ENCODE peak calls at places on chromosomes 4 and X, in seven cellular contexts. N, T, O, B, L, R and D are unnamed samples.

GRCh38 chr4:118888666-118889312 is at the start of gene SYNPO2:
- DNase-seq in N (peak; percentile 86), T (peak; percentile 96), O (peak; percentile 93), B (peak; percentile 81), L (peak; percentile 93), R (peak; percentile 30), D (peak; percentile 43)

GRCh38 chr4:80079255-80079923 is 6.4 kb upstream of the ANTXR2 start:
- DNase-seq in N (no peak), T (no peak), O (no peak), B (no peak), L (no peak), R (no peak), D (no peak)

GRCh38 chr4:38163216-38164006 is 203.2 kb downstream of the PTTG2 start:
- DNase-seq in N (no peak), T (no peak), O (no peak), B (no peak), L (no peak), R (no peak), D (no peak)

GRCh38 chr4:110514889-110515479 is 39.0 kb downstream of the ENPEP start:
- DNase-seq in N (no peak), T (peak; percentile 51), O (no peak), B (no peak), L (no peak), R (no peak), D (peak; percentile 61)

GRCh38 chr4:149911371-149911770 is 95.7 kb upstream of the IQCM start:
- DNase-seq in N (no peak), T (no peak), O (no peak), B (no peak), L (no peak), R (no peak), D (no peak)

GRCh38 chr4:1409806-1410425 is 3.7 kb upstream of the NKX1-1 start:
- DNase-seq in N (no peak), T (no peak), O (peak; percentile 54), B (no peak), L (no peak), R (no peak), D (no peak)

GRCh38 chr4:22532117-22532516 is 16.3 kb upstream of the ADGRA3 start:
- DNase-seq in N (no peak), T (no peak), O (no peak), B (peak; percentile 9), L (no peak), R (no peak), D (no peak)

GRCh38 chr4:173420324-173420752 is 21.4 kb upstream of the SCRG1 start:
- DNase-seq in N (no peak), T (peak; percentile 46), O (no peak), B (no peak), L (no peak), R (no peak), D (peak; percentile 32)

GRCh38 chr4:6917445-6918241 is 8.0 kb downstream of the TBC1D14 start:
- DNase-seq in N (peak; percentile 61), T (peak; percentile 34), O (no peak), B (peak; percentile 50), L (peak; percentile 86), R (peak; percentile 47), D (peak; percentile 92)

GRCh38 chr4:112075129-112075753 is 70.0 kb upstream of the FAM241A start:
- DNase-seq in N (no peak), T (peak; percentile 78), O (no peak), B (no peak), L (peak; percentile 72), R (no peak), D (peak; percentile 75)

GRCh38 chr4:103198111-103198765 is at the start of gene CENPE:
- DNase-seq in N (peak; percentile 87), T (peak; percentile 93), O (peak; percentile 90), B (peak; percentile 89), L (peak; percentile 96), R (peak; percentile 95), D (peak; percentile 88)

GRCh38 chr4:118351851-118352827 is 664 bp downstream of the PRSS12 start:
- DNase-seq in N (no peak), T (no peak), O (no peak), B (no peak), L (peak; percentile 84), R (peak; percentile 14), D (peak; percentile 23)

GRCh38 chr4:26059391-26060154 is 145.6 kb downstream of the SMIM20 start:
- DNase-seq in N (no peak), T (no peak), O (no peak), B (no peak), L (no peak), R (no peak), D (no peak)

GRCh38 chr4:71270901-71271300 is 67.9 kb upstream of the SLC4A4 start:
- DNase-seq in N (no peak), T (peak; percentile 62), O (no peak), B (no peak), L (peak; percentile 71), R (no peak), D (peak; percentile 41)

GRCh38 chr4:139556071-139556734 is at the start of gene SETD7:
- DNase-seq in N (peak; percentile 84), T (peak; percentile 86), O (peak; percentile 89), B (peak; percentile 83), L (peak; percentile 93), R (peak; percentile 48), D (peak; percentile 75)

GRCh38 chr4:48162162-48162561 is 28.1 kb upstream of the TXK start:
- DNase-seq in N (no peak), T (peak; percentile 53), O (no peak), B (no peak), L (no peak), R (no peak), D (no peak)

GRCh38 chr4:94939791-94940530 is 182.2 kb downstream of the BMPR1B start:
- DNase-seq in N (no peak), T (no peak), O (no peak), B (no peak), L (no peak), R (no peak), D (peak; percentile 88)

GRCh38 chr4:88526221-88526815 is 2.7 kb upstream of the PYURF start:
- DNase-seq in N (no peak), T (no peak), O (no peak), B (no peak), L (no peak), R (no peak), D (peak; percentile 40)

GRCh38 chr4:77314697-77315096 is 157.7 kb downstream of the CCNG2 start:
- DNase-seq in N (no peak), T (no peak), O (no peak), B (no peak), L (no peak), R (no peak), D (no peak)

GRCh38 chr4:125796138-125796537 is 481.4 kb downstream of the FAT4 start:
- DNase-seq in N (no peak), T (peak; percentile 2), O (no peak), B (no peak), L (no peak), R (no peak), D (no peak)

GRCh38 chrX:24846551-24847170 is 152.9 kb downstream of the POLA1 start:
- DNase-seq in N (no peak), T (peak; percentile 71), O (no peak), B (no peak), L (no peak), R (no peak), D (no peak)

GRCh38 chr4:139015948-139016451 is 419 bp downstream of the NOCT start:
- DNase-seq in N (peak; percentile 30), T (peak; percentile 36), O (no peak), B (peak; percentile 17), L (peak; percentile 73), R (no peak), D (peak; percentile 31)

GRCh38 chrX:2351999-2352995 is 148.5 kb downstream of the DHRSX start:
- DNase-seq in N (no peak), T (peak; percentile 73), O (no peak), B (no peak), L (peak; percentile 55), R (no peak), D (peak; percentile 92)

GRCh38 chr4:8682296-8682695 is 89.7 kb downstream of the CPZ start:
- DNase-seq in N (no peak), T (no peak), O (no peak), B (no peak), L (no peak), R (no peak), D (no peak)

GRCh38 chrX:137749282-137749681 is 183.4 kb downstream of the ZIC3 start:
- DNase-seq in N (no peak), T (no peak), O (no peak), B (no peak), L (peak; percentile 63), R (no peak), D (no peak)

GRCh38 chr4:3831529-3832150 is 65.5 kb downstream of the ADRA2C start:
- DNase-seq in N (no peak), T (no peak), O (no peak), B (no peak), L (no peak), R (no peak), D (no peak)

GRCh38 chrX:132837971-132838370 is 120.5 kb downstream of the HS6ST2 start:
- DNase-seq in N (no peak), T (no peak), O (no peak), B (no peak), L (no peak), R (no peak), D (no peak)

GRCh38 chrX:149818652-149819051 is 36.9 kb downstream of the MAGEA9 start:
- DNase-seq in N (no peak), T (no peak), O (no peak), B (no peak), L (no peak), R (no peak), D (no peak)

GRCh38 chr4:89660851-89661250 is 176.1 kb downstream of the SNCA start:
- DNase-seq in N (no peak), T (peak; percentile 14), O (no peak), B (no peak), L (no peak), R (no peak), D (no peak)

GRCh38 chr4:4853371-4853823 is 6.1 kb upstream of the MSX1 start:
- DNase-seq in N (no peak), T (no peak), O (peak; percentile 62), B (no peak), L (peak; percentile 68), R (no peak), D (no peak)
- H3K27me3 ChIP-seq in N (peaks cover 100% of the 10 kb centered on the region), T (peaks cover 82% of the 10 kb centered on the region), O (peaks cover 91% of the 10 kb centered on the region), B (peaks cover 92% of the 10 kb centered on the region), L (peaks cover 99% of the 10 kb centered on the region), R (no peaks in the 10 kb centered on the region), D (peaks cover 13% of the 10 kb centered on the region)

GRCh38 chr4:186236126-186236525 is 8.8 kb downstream of the KLKB1 start:
- DNase-seq in N (no peak), T (no peak), O (no peak), B (no peak), L (no peak), R (no peak), D (no peak)
- H3K27me3 ChIP-seq in N (no peaks in the 10 kb centered on the region), T (no peaks in the 10 kb centered on the region), O (no peaks in the 10 kb centered on the region), B (no peaks in the 10 kb centered on the region), L (no peaks in the 10 kb centered on the region), R (no peaks in the 10 kb centered on the region), D (no peaks in the 10 kb centered on the region)

GRCh38 chr4:184104419-184105101 is 113.1 kb downstream of the ENPP6 start:
- DNase-seq in N (no peak), T (no peak), O (no peak), B (no peak), L (no peak), R (no peak), D (no peak)
- H3K27me3 ChIP-seq in N (no peaks in the 10 kb centered on the region), T (no peaks in the 10 kb centered on the region), O (no peaks in the 10 kb centered on the region), B (no peaks in the 10 kb centered on the region), L (no peaks in the 10 kb centered on the region), R (no peaks in the 10 kb centered on the region), D (no peaks in the 10 kb centered on the region)

DNA sequence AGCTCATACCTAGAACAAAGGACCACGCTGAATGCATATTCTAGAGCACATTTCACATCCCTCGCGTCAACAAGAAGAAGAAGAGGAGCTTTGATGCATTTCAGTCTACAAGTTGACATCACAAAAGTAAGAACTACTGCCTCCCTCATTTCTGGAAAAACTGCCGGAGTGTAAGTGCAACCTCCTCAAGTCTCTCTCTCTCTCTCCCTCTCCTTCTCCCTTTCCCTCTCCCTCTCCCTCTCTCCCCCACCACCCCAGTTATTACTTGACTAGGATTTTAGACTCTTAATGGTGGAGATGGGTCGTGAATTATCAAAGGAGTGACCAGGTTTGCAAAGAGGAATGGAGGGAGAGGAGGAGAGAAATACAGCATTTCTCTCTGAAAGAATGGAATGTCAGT is 1.4 kb upstream of the IRS4 start:
- DNase-seq in N (no peak), T (no peak), O (no peak), B (no peak), L (no peak), R (no peak), D (no peak)
- H3K27me3 ChIP-seq in N (peaks cover 87% of the 10 kb centered on the region), T (peaks cover 51% of the 10 kb centered on the region), O (peaks cover 43% of the 10 kb centered on the region), B (peaks cover 45% of the 10 kb centered on the region), L (peaks cover 49% of the 10 kb centered on the region), R (no peaks in the 10 kb centered on the region), D (no peaks in the 10 kb centered on the region)